ENCODE peak calls at places on chromosomes 6 and 20, in ten cellular contexts. R is AML-193; B is AG09309; M is stomach; K is naive thymus-derived CD8-positive, alpha-beta T cell; Z is A172; S is Right ventricle myocardium superior; O is left lung; C is KG1; X is breast epithelium. D is an unnamed sample.
A peak's percentile ranks its signal among the peaks of the same experiment; 100 is the strongest.

GRCh38 chr20:289693-290080 is 863 bp downstream of the C20orf96 start:
- DNase-seq in R (no peak), B (no peak), M (no peak), K (no peak), Z (no peak), S (no peak), O (no peak), C (no peak), X (no peak), D (no peak)

GRCh38 chr20:51512645-51513044 is 29.9 kb downstream of the NFATC2 start:
- DNase-seq in R (no peak), B (no peak), M (no peak), K (no peak), Z (no peak), S (no peak), O (no peak), C (no peak), X (no peak), D (no peak)

GRCh38 chr20:52056203-52057062 is 135.1 kb downstream of the ZFP64 start:
- DNase-seq in R (no peak), B (peak; percentile 82), M (no peak), K (no peak), Z (peak; percentile 91), S (no peak), O (no peak), C (no peak), X (no peak), D (no peak)

GRCh38 chr6:135179920-135180457 is 1.1 kb upstream of the MYB start:
- DNase-seq in R (no peak), B (no peak), M (no peak), K (no peak), Z (no peak), S (no peak), O (no peak), C (peak; percentile 28), X (no peak), D (no peak)

GRCh38 chr20:38209054-38209675 is 44.1 kb upstream of the TGM2 start:
- DNase-seq in R (no peak), B (no peak), M (no peak), K (no peak), Z (no peak), S (peak; percentile 78), O (no peak), C (no peak), X (no peak), D (peak; percentile 37)

GRCh38 chr6:3813150-3813780 is 35.9 kb upstream of the FAM50B start:
- DNase-seq in R (no peak), B (no peak), M (peak; percentile 28), K (no peak), Z (peak; percentile 86), S (peak; percentile 70), O (no peak), C (peak; percentile 18), X (no peak), D (peak; percentile 82)

GRCh38 chr20:54268941-54269340 is 61.1 kb downstream of the PFDN4 start:
- DNase-seq in R (no peak), B (no peak), M (no peak), K (no peak), Z (no peak), S (no peak), O (no peak), C (no peak), X (no peak), D (no peak)

GRCh38 chr6:150143521-150144293 is 863 bp downstream of the PPP1R14C start:
- DNase-seq in R (no peak), B (no peak), M (no peak), K (no peak), Z (no peak), S (no peak), O (no peak), C (no peak), X (no peak), D (peak; percentile 65)

GRCh38 chr6:139597781-139598368 is 223.4 kb upstream of the CITED2 start:
- DNase-seq in R (no peak), B (peak; percentile 99), M (peak; percentile 80), K (no peak), Z (peak; percentile 63), S (peak; percentile 81), O (peak; percentile 65), C (no peak), X (peak; percentile 79), D (peak; percentile 77)

GRCh38 chr20:57064836-57065235 is 201.6 kb downstream of the BMP7 start:
- DNase-seq in R (no peak), B (no peak), M (no peak), K (no peak), Z (no peak), S (no peak), O (no peak), C (no peak), X (no peak), D (no peak)

GRCh38 chr6:5003604-5004372 is at the start of gene RPP40:
- DNase-seq in R (peak; percentile 98), B (peak; percentile 85), M (peak; percentile 97), K (peak; percentile 99), Z (peak; percentile 98), S (peak; percentile 99), O (peak; percentile 97), C (peak; percentile 99), X (peak; percentile 95), D (peak; percentile 98)

GRCh38 chr6:29517728-29518440 is 30.1 kb upstream of the MAS1L start:
- DNase-seq in R (no peak), B (no peak), M (no peak), K (no peak), Z (no peak), S (no peak), O (no peak), C (no peak), X (no peak), D (no peak)

GRCh38 chr6:89657445-89658158 is 19.1 kb upstream of the LYRM2 start:
- DNase-seq in R (no peak), B (no peak), M (no peak), K (no peak), Z (no peak), S (no peak), O (no peak), C (no peak), X (no peak), D (no peak)

GRCh38 chr6:100116409-100117194 is 122.6 kb upstream of the MCHR2 start:
- DNase-seq in R (peak; percentile 78), B (peak; percentile 62), M (no peak), K (no peak), Z (peak; percentile 62), S (no peak), O (no peak), C (no peak), X (no peak), D (no peak)

GRCh38 chr6:87925373-87926060 is 122.1 kb upstream of the SPACA1 start:
- DNase-seq in R (no peak), B (no peak), M (peak; percentile 28), K (no peak), Z (no peak), S (no peak), O (no peak), C (no peak), X (no peak), D (no peak)

GRCh38 chr20:63032861-63033634 is 26.3 kb upstream of the BHLHE23 start:
- DNase-seq in R (no peak), B (no peak), M (no peak), K (no peak), Z (no peak), S (peak; percentile 35), O (peak; percentile 19), C (no peak), X (no peak), D (no peak)

GRCh38 chr6:85402071-85402470 is 47.8 kb upstream of the NT5E start:
- DNase-seq in R (no peak), B (no peak), M (no peak), K (no peak), Z (no peak), S (no peak), O (no peak), C (no peak), X (no peak), D (no peak)

GRCh38 chr20:11432407-11432806 is 485.3 kb upstream of the BTBD3 start:
- DNase-seq in R (no peak), B (no peak), M (no peak), K (no peak), Z (peak; percentile 69), S (no peak), O (no peak), C (no peak), X (no peak), D (no peak)

GRCh38 chr20:5127204-5127858 is 523 bp downstream of the CDS2 start:
- DNase-seq in R (peak; percentile 15), B (no peak), M (peak; percentile 52), K (peak; percentile 78), Z (peak; percentile 56), S (peak; percentile 54), O (peak; percentile 69), C (peak; percentile 77), X (peak; percentile 46), D (peak; percentile 75)

GRCh38 chr20:4041748-4042411 is 26.5 kb upstream of the RNF24 start:
- DNase-seq in R (no peak), B (peak; percentile 97), M (peak; percentile 90), K (no peak), Z (peak; percentile 99), S (no peak), O (peak; percentile 86), C (no peak), X (peak; percentile 89), D (peak; percentile 49)

GRCh38 chr6:151534576-151534975 is 40.8 kb downstream of the CCDC170 start:
- DNase-seq in R (no peak), B (peak; percentile 8), M (no peak), K (no peak), Z (no peak), S (no peak), O (no peak), C (no peak), X (no peak), D (no peak)

GRCh38 chr6:92667843-92668242 is 751.5 kb downstream of the EPHA7 start:
- DNase-seq in R (no peak), B (no peak), M (no peak), K (no peak), Z (no peak), S (no peak), O (no peak), C (no peak), X (no peak), D (no peak)

GRCh38 chr6:82951389-82951788 is 114.3 kb downstream of the UBE3D start:
- DNase-seq in R (no peak), B (no peak), M (no peak), K (no peak), Z (peak; percentile 15), S (no peak), O (no peak), C (no peak), X (no peak), D (no peak)

GRCh38 chr6:12064538-12064937 is 52.4 kb downstream of the HIVEP1 start:
- DNase-seq in R (no peak), B (no peak), M (no peak), K (no peak), Z (no peak), S (no peak), O (no peak), C (no peak), X (no peak), D (no peak)

GRCh38 chr20:51036827-51037229 is 13.9 kb upstream of the KCNG1 start:
- DNase-seq in R (no peak), B (no peak), M (no peak), K (no peak), Z (no peak), S (no peak), O (no peak), C (no peak), X (no peak), D (no peak)

GRCh38 chr6:125741336-125741735 is 8.1 kb upstream of the HEY2 start:
- DNase-seq in R (no peak), B (no peak), M (no peak), K (no peak), Z (no peak), S (no peak), O (no peak), C (no peak), X (no peak), D (no peak)

GRCh38 chr20:859661-860294 is 26.3 kb downstream of the FAM110A start:
- DNase-seq in R (no peak), B (no peak), M (no peak), K (no peak), Z (peak; percentile 50), S (no peak), O (no peak), C (no peak), X (no peak), D (no peak)